ENCODE peak calls at places on chromosomes 7 and 10, in four cellular contexts. One of them, this sample, is unnamed.

GRCh38 chr10:18773180-18773579 is 113.9 kb downstream of the ARL5B start:
- DNase-seq in breast epithelium: no peak
- DNase-seq in stimulated activated naive B cell treated with anti-CD40 and anti-IgM and Interleukin-4, amounts not matched to agents 10 μg/mL and 1 μg/mL and 100 μg/mL, for 72 hours: no peak
- DNase-seq in stimulated activated CD8-positive, alpha-beta memory T cell treated with anti-CD3 and anti-CD28 coated beads, Interleukin-15, amount 100 ng/mL, for 4 hours: no peak
- DNase-seq in this sample: no peak

GRCh38 chr10:119335671-119336353 is 128.4 kb downstream of the GRK5 start:
- DNase-seq in breast epithelium: no peak
- DNase-seq in stimulated activated naive B cell treated with anti-CD40 and anti-IgM and Interleukin-4, amounts not matched to agents 10 μg/mL and 1 μg/mL and 100 μg/mL, for 72 hours: no peak
- DNase-seq in stimulated activated CD8-positive, alpha-beta memory T cell treated with anti-CD3 and anti-CD28 coated beads, Interleukin-15, amount 100 ng/mL, for 4 hours: no peak
- DNase-seq in this sample: no peak

GRCh38 chr7:131623154-131623553 is 66.7 kb upstream of the PODXL start:
- DNase-seq in breast epithelium: peak
- DNase-seq in stimulated activated naive B cell treated with anti-CD40 and anti-IgM and Interleukin-4, amounts not matched to agents 10 μg/mL and 1 μg/mL and 100 μg/mL, for 72 hours: no peak
- DNase-seq in stimulated activated CD8-positive, alpha-beta memory T cell treated with anti-CD3 and anti-CD28 coated beads, Interleukin-15, amount 100 ng/mL, for 4 hours: no peak
- DNase-seq in this sample: no peak

GRCh38 chr10:76433161-76434005 is 1002.0 kb downstream of the LRMDA start:
- DNase-seq in breast epithelium: no peak
- DNase-seq in stimulated activated naive B cell treated with anti-CD40 and anti-IgM and Interleukin-4, amounts not matched to agents 10 μg/mL and 1 μg/mL and 100 μg/mL, for 72 hours: no peak
- DNase-seq in stimulated activated CD8-positive, alpha-beta memory T cell treated with anti-CD3 and anti-CD28 coated beads, Interleukin-15, amount 100 ng/mL, for 4 hours: no peak
- DNase-seq in this sample: no peak

GRCh38 chr7:80722596-80723141 is 84.2 kb downstream of the CD36 start:
- DNase-seq in breast epithelium: no peak
- DNase-seq in stimulated activated naive B cell treated with anti-CD40 and anti-IgM and Interleukin-4, amounts not matched to agents 10 μg/mL and 1 μg/mL and 100 μg/mL, for 72 hours: no peak
- DNase-seq in stimulated activated CD8-positive, alpha-beta memory T cell treated with anti-CD3 and anti-CD28 coated beads, Interleukin-15, amount 100 ng/mL, for 4 hours: no peak
- DNase-seq in this sample: no peak

GRCh38 chr10:103660364-103661197 is 167.1 kb downstream of the NEURL1 start:
- DNase-seq in breast epithelium: no peak
- DNase-seq in stimulated activated naive B cell treated with anti-CD40 and anti-IgM and Interleukin-4, amounts not matched to agents 10 μg/mL and 1 μg/mL and 100 μg/mL, for 72 hours: no peak
- DNase-seq in stimulated activated CD8-positive, alpha-beta memory T cell treated with anti-CD3 and anti-CD28 coated beads, Interleukin-15, amount 100 ng/mL, for 4 hours: no peak
- DNase-seq in this sample: no peak

GRCh38 chr10:29663718-29664117 is 28.9 kb upstream of the SVIL start:
- DNase-seq in breast epithelium: no peak
- DNase-seq in stimulated activated naive B cell treated with anti-CD40 and anti-IgM and Interleukin-4, amounts not matched to agents 10 μg/mL and 1 μg/mL and 100 μg/mL, for 72 hours: no peak
- DNase-seq in stimulated activated CD8-positive, alpha-beta memory T cell treated with anti-CD3 and anti-CD28 coated beads, Interleukin-15, amount 100 ng/mL, for 4 hours: no peak
- DNase-seq in this sample: no peak

GRCh38 chr7:74272305-74273038 is 16.7 kb upstream of the CLIP2 start:
- DNase-seq in breast epithelium: no peak
- DNase-seq in stimulated activated naive B cell treated with anti-CD40 and anti-IgM and Interleukin-4, amounts not matched to agents 10 μg/mL and 1 μg/mL and 100 μg/mL, for 72 hours: peak
- DNase-seq in stimulated activated CD8-positive, alpha-beta memory T cell treated with anti-CD3 and anti-CD28 coated beads, Interleukin-15, amount 100 ng/mL, for 4 hours: no peak
- DNase-seq in this sample: no peak

GRCh38 chr10:5893321-5893720 is 3.3 kb downstream of the FBH1 start:
- DNase-seq in breast epithelium: no peak
- DNase-seq in stimulated activated naive B cell treated with anti-CD40 and anti-IgM and Interleukin-4, amounts not matched to agents 10 μg/mL and 1 μg/mL and 100 μg/mL, for 72 hours: no peak
- DNase-seq in stimulated activated CD8-positive, alpha-beta memory T cell treated with anti-CD3 and anti-CD28 coated beads, Interleukin-15, amount 100 ng/mL, for 4 hours: no peak
- DNase-seq in this sample: no peak

GRCh38 chr10:32951111-32951510 is 6.9 kb downstream of the ITGB1 start:
- DNase-seq in breast epithelium: no peak
- DNase-seq in stimulated activated naive B cell treated with anti-CD40 and anti-IgM and Interleukin-4, amounts not matched to agents 10 μg/mL and 1 μg/mL and 100 μg/mL, for 72 hours: no peak
- DNase-seq in stimulated activated CD8-positive, alpha-beta memory T cell treated with anti-CD3 and anti-CD28 coated beads, Interleukin-15, amount 100 ng/mL, for 4 hours: no peak
- DNase-seq in this sample: no peak

GRCh38 chr10:67969875-67970274 is 85.4 kb downstream of the SIRT1 start:
- DNase-seq in breast epithelium: no peak
- DNase-seq in stimulated activated naive B cell treated with anti-CD40 and anti-IgM and Interleukin-4, amounts not matched to agents 10 μg/mL and 1 μg/mL and 100 μg/mL, for 72 hours: no peak
- DNase-seq in stimulated activated CD8-positive, alpha-beta memory T cell treated with anti-CD3 and anti-CD28 coated beads, Interleukin-15, amount 100 ng/mL, for 4 hours: no peak
- DNase-seq in this sample: no peak

GRCh38 chr10:97096327-97097153 is 89.2 kb downstream of the SLIT1 start:
- DNase-seq in breast epithelium: no peak
- DNase-seq in stimulated activated naive B cell treated with anti-CD40 and anti-IgM and Interleukin-4, amounts not matched to agents 10 μg/mL and 1 μg/mL and 100 μg/mL, for 72 hours: no peak
- DNase-seq in stimulated activated CD8-positive, alpha-beta memory T cell treated with anti-CD3 and anti-CD28 coated beads, Interleukin-15, amount 100 ng/mL, for 4 hours: no peak
- DNase-seq in this sample: peak

GRCh38 chr10:114045071-114045737 is 1.5 kb downstream of the ADRB1 start:
- DNase-seq in breast epithelium: no peak
- DNase-seq in stimulated activated naive B cell treated with anti-CD40 and anti-IgM and Interleukin-4, amounts not matched to agents 10 μg/mL and 1 μg/mL and 100 μg/mL, for 72 hours: peak
- DNase-seq in stimulated activated CD8-positive, alpha-beta memory T cell treated with anti-CD3 and anti-CD28 coated beads, Interleukin-15, amount 100 ng/mL, for 4 hours: no peak
- DNase-seq in this sample: peak

GRCh38 chr10:28587970-28588290 is 55.0 kb downstream of the WAC start:
- DNase-seq in breast epithelium: no peak
- DNase-seq in stimulated activated naive B cell treated with anti-CD40 and anti-IgM and Interleukin-4, amounts not matched to agents 10 μg/mL and 1 μg/mL and 100 μg/mL, for 72 hours: no peak
- DNase-seq in stimulated activated CD8-positive, alpha-beta memory T cell treated with anti-CD3 and anti-CD28 coated beads, Interleukin-15, amount 100 ng/mL, for 4 hours: no peak
- DNase-seq in this sample: no peak

GRCh38 chr10:11175823-11176243 is 158.2 kb downstream of the CELF2 start:
- DNase-seq in breast epithelium: no peak
- DNase-seq in stimulated activated naive B cell treated with anti-CD40 and anti-IgM and Interleukin-4, amounts not matched to agents 10 μg/mL and 1 μg/mL and 100 μg/mL, for 72 hours: peak
- DNase-seq in stimulated activated CD8-positive, alpha-beta memory T cell treated with anti-CD3 and anti-CD28 coated beads, Interleukin-15, amount 100 ng/mL, for 4 hours: no peak
- DNase-seq in this sample: no peak

GRCh38 chr10:89158446-89158845 is 48.7 kb downstream of the CH25H start:
- DNase-seq in breast epithelium: no peak
- DNase-seq in stimulated activated naive B cell treated with anti-CD40 and anti-IgM and Interleukin-4, amounts not matched to agents 10 μg/mL and 1 μg/mL and 100 μg/mL, for 72 hours: no peak
- DNase-seq in stimulated activated CD8-positive, alpha-beta memory T cell treated with anti-CD3 and anti-CD28 coated beads, Interleukin-15, amount 100 ng/mL, for 4 hours: no peak
- DNase-seq in this sample: no peak

This sample was measured in activated gamma-delta T cell.